ENCODE peak calls at places on chromosomes 11 and 22, in six cellular contexts. E is lower leg skin; C is activated T-helper 1 cell treated with anti-CD3 and anti-CD28 coated beads, Interleukin-12 subunit alpha, Interleukin-12 subunit beta, Interleukin-2, Interleukin-4 antibody, amounts not matched to agents 30 ng/mL and 10 ng/mL and 1 ng/mL, durations not matched to agents 14 hours and 24 hours and 36 hours; J is colonic mucosa; M is RPMI7951; W is heart right ventricle. S is an unnamed sample.

GRCh38 chr11:46889689-46890475 is 28.5 kb downstream of the LRP4 start:
- DNase-seq in W (no peak), E (peak; percentile 91), M (peak; percentile 57), C (peak; percentile 57), J (peak; percentile 83), S (peak; percentile 73)

GRCh38 chr22:33579448-33580093 is 340.7 kb downstream of the LARGE1 start:
- DNase-seq in E (peak; percentile 82), J (peak; percentile 81), C (peak; percentile 13), W (peak; percentile 41), M (peak; percentile 14), S (no peak)

GRCh38 chr11:103051158-103051801 is 40.7 kb downstream of the DCUN1D5 start:
- DNase-seq in C (no peak), E (no peak), M (no peak), W (no peak), J (no peak), S (no peak)

GRCh38 chr11:31340903-31341572 is 28.5 kb downstream of the DCDC1 start:
- DNase-seq in M (peak; percentile 17), C (no peak), J (peak; percentile 21), E (no peak), W (no peak), S (no peak)

GRCh38 chr11:17171916-17172315 is 35.9 kb downstream of the PIK3C2A start:
- DNase-seq in E (no peak), M (no peak), W (no peak), C (no peak), J (no peak), S (no peak)

GRCh38 chr11:124825876-124826275 is 25.7 kb upstream of the MSANTD2 start:
- DNase-seq in J (no peak), C (no peak), E (no peak), M (no peak), W (no peak), S (no peak)

GRCh38 chr11:31921066-31921465 is 109.9 kb upstream of the PAX6 start:
- DNase-seq in W (no peak), M (peak; percentile 28), C (no peak), J (no peak), E (no peak), S (no peak)

GRCh38 chr22:24984122-24984521 is 31.6 kb downstream of the KIAA1671 start:
- DNase-seq in J (no peak), W (no peak), M (no peak), C (no peak), E (no peak), S (no peak)

GRCh38 chr22:31929126-31929928 is 15.0 kb upstream of the YWHAH start:
- DNase-seq in E (no peak), J (peak; percentile 35), C (no peak), M (no peak), W (no peak), S (no peak)

GRCh38 chr11:74232316-74232950 is 61.3 kb downstream of the PPME1 start:
- DNase-seq in E (no peak), W (no peak), J (no peak), M (no peak), C (no peak), S (no peak)

GRCh38 chr22:38196791-38197429 is 4.9 kb upstream of the MAFF start:
- DNase-seq in C (no peak), J (peak; percentile 54), M (no peak), E (no peak), W (no peak), S (no peak)

GRCh38 chr22:23518381-23519187 is 61.5 kb downstream of the IGLL1 start:
- DNase-seq in M (no peak), E (no peak), W (no peak), J (peak; percentile 65), C (no peak), S (no peak)

GRCh38 chr22:26182723-26183122 is 13.5 kb downstream of the SEZ6L start:
- DNase-seq in W (no peak), J (no peak), M (no peak), E (no peak), C (no peak), S (no peak)

GRCh38 chr22:19892249-19892879 is 37.7 kb upstream of the GNB1L start:
- DNase-seq in C (peak; percentile 28), J (no peak), W (no peak), M (no peak), E (no peak), S (no peak)

S was measured in natural killer cell treated with Interleukin-12 subunit alpha and Interleukin-12 subunit beta and Interleukin-15 and Interleukin-18, amount 100 ng/mL, for 72 hours.